ENCODE peak calls at places on chromosome 3, in ten cellular contexts. One of them, this sample, is unnamed. For H3K4me1, the result is how much of the 10 kb centered on the place peaks cover.

GRCh38 chr3:155382396-155383042 is 89.0 kb upstream of the STRIT1 start:
- DNase-seq in thoracic aorta: no peak
- DNase-seq in foreskin keratinocyte: peak
- DNase-seq in breast epithelium: no peak
- DNase-seq in adrenal gland: peak
- DNase-seq in CD4-positive, alpha-beta memory T cell: no peak
- DNase-seq in cardiac muscle cell: peak
- DNase-seq in heart right ventricle: peak
- DNase-seq in K562: peak
- DNase-seq in Caco-2: peak
- DNase-seq in this sample: peak

GRCh38 chr3:151439652-151440125 is 21.2 kb downstream of the IGSF10 start:
- DNase-seq in Caco-2: peak
- DNase-seq in K562: peak
- DNase-seq in foreskin keratinocyte: no peak
- DNase-seq in CD4-positive, alpha-beta memory T cell: peak
- DNase-seq in thoracic aorta: no peak
- DNase-seq in heart right ventricle: peak
- DNase-seq in adrenal gland: peak
- DNase-seq in breast epithelium: no peak
- DNase-seq in cardiac muscle cell: peak
- DNase-seq in this sample: no peak

GRCh38 chr3:46489875-46490274 is 7.9 kb upstream of the RTP3 start:
- DNase-seq in breast epithelium: no peak
- DNase-seq in foreskin keratinocyte: no peak
- DNase-seq in K562: no peak
- DNase-seq in CD4-positive, alpha-beta memory T cell: no peak
- DNase-seq in thoracic aorta: no peak
- DNase-seq in Caco-2: no peak
- DNase-seq in adrenal gland: no peak
- DNase-seq in heart right ventricle: no peak
- DNase-seq in cardiac muscle cell: peak
- DNase-seq in this sample: no peak

GRCh38 chr3:54211097-54211496 is 88.7 kb downstream of the CACNA2D3 start:
- DNase-seq in heart right ventricle: no peak
- DNase-seq in K562: no peak
- DNase-seq in adrenal gland: no peak
- DNase-seq in thoracic aorta: no peak
- DNase-seq in CD4-positive, alpha-beta memory T cell: no peak
- DNase-seq in cardiac muscle cell: no peak
- DNase-seq in foreskin keratinocyte: no peak
- DNase-seq in breast epithelium: no peak
- DNase-seq in Caco-2: no peak
- DNase-seq in this sample: no peak

GRCh38 chr3:10379961-10380360 is 59.0 kb upstream of the SEC13 start:
- DNase-seq in CD4-positive, alpha-beta memory T cell: no peak
- DNase-seq in K562: no peak
- DNase-seq in heart right ventricle: no peak
- DNase-seq in Caco-2: no peak
- DNase-seq in foreskin keratinocyte: no peak
- DNase-seq in adrenal gland: no peak
- DNase-seq in cardiac muscle cell: no peak
- DNase-seq in breast epithelium: no peak
- DNase-seq in thoracic aorta: no peak
- DNase-seq in this sample: no peak

GRCh38 chr3:142447308-142447851 is 457 bp downstream of the XRN1 start:
- DNase-seq in adrenal gland: peak
- DNase-seq in foreskin keratinocyte: peak
- DNase-seq in CD4-positive, alpha-beta memory T cell: peak
- DNase-seq in thoracic aorta: no peak
- DNase-seq in heart right ventricle: peak
- DNase-seq in breast epithelium: no peak
- DNase-seq in K562: no peak
- DNase-seq in Caco-2: peak
- DNase-seq in cardiac muscle cell: peak
- DNase-seq in this sample: no peak

GRCh38 chr3:12769761-12770160 is 10.7 kb upstream of the TMEM40 start:
- DNase-seq in adrenal gland: no peak
- DNase-seq in breast epithelium: no peak
- DNase-seq in Caco-2: no peak
- DNase-seq in heart right ventricle: no peak
- DNase-seq in foreskin keratinocyte: no peak
- DNase-seq in K562: no peak
- DNase-seq in CD4-positive, alpha-beta memory T cell: no peak
- DNase-seq in cardiac muscle cell: no peak
- DNase-seq in thoracic aorta: no peak
- DNase-seq in this sample: no peak

GRCh38 chr3:36763850-36764703 is at the start of gene DCLK3:
- DNase-seq in thoracic aorta: no peak
- DNase-seq in CD4-positive, alpha-beta memory T cell: no peak
- DNase-seq in adrenal gland: no peak
- DNase-seq in breast epithelium: no peak
- DNase-seq in heart right ventricle: no peak
- DNase-seq in K562: no peak
- DNase-seq in Caco-2: no peak
- DNase-seq in cardiac muscle cell: peak
- DNase-seq in foreskin keratinocyte: no peak
- DNase-seq in this sample: no peak

GRCh38 chr3:156477306-156477705 is 77.6 kb downstream of the SSR3 start:
- DNase-seq in Caco-2: no peak
- DNase-seq in K562: no peak
- DNase-seq in thoracic aorta: no peak
- DNase-seq in heart right ventricle: no peak
- DNase-seq in foreskin keratinocyte: no peak
- DNase-seq in adrenal gland: no peak
- DNase-seq in cardiac muscle cell: peak
- DNase-seq in breast epithelium: no peak
- DNase-seq in CD4-positive, alpha-beta memory T cell: no peak
- DNase-seq in this sample: no peak

GRCh38 chr3:23880703-23881339 is 36.0 kb downstream of the NKIRAS1 start:
- DNase-seq in cardiac muscle cell: no peak
- DNase-seq in thoracic aorta: no peak
- DNase-seq in foreskin keratinocyte: no peak
- DNase-seq in CD4-positive, alpha-beta memory T cell: no peak
- DNase-seq in Caco-2: no peak
- DNase-seq in breast epithelium: no peak
- DNase-seq in heart right ventricle: no peak
- DNase-seq in adrenal gland: no peak
- DNase-seq in K562: no peak
- DNase-seq in this sample: no peak

GRCh38 chr3:175349181-175349580 is 490.0 kb downstream of the NAALADL2 start:
- DNase-seq in cardiac muscle cell: no peak
- DNase-seq in K562: no peak
- DNase-seq in CD4-positive, alpha-beta memory T cell: no peak
- DNase-seq in adrenal gland: no peak
- DNase-seq in foreskin keratinocyte: no peak
- DNase-seq in heart right ventricle: no peak
- DNase-seq in thoracic aorta: no peak
- DNase-seq in breast epithelium: no peak
- DNase-seq in Caco-2: no peak
- DNase-seq in this sample: no peak

GRCh38 chr3:64074895-64075679 is 51.8 kb upstream of the PSMD6 start:
- DNase-seq in foreskin keratinocyte: no peak
- DNase-seq in breast epithelium: no peak
- DNase-seq in K562: no peak
- DNase-seq in cardiac muscle cell: no peak
- DNase-seq in thoracic aorta: no peak
- DNase-seq in heart right ventricle: no peak
- DNase-seq in CD4-positive, alpha-beta memory T cell: no peak
- DNase-seq in Caco-2: no peak
- DNase-seq in adrenal gland: no peak
- DNase-seq in this sample: no peak

GRCh38 chr3:49164983-49165720 is 979 bp downstream of the CCDC71 start:
- DNase-seq in Caco-2: no peak
- DNase-seq in adrenal gland: no peak
- DNase-seq in thoracic aorta: no peak
- DNase-seq in cardiac muscle cell: no peak
- DNase-seq in foreskin keratinocyte: no peak
- DNase-seq in K562: peak
- DNase-seq in breast epithelium: no peak
- DNase-seq in CD4-positive, alpha-beta memory T cell: no peak
- DNase-seq in heart right ventricle: no peak
- DNase-seq in this sample: no peak

GRCh38 chr3:106124818-106125217 is 256.0 kb upstream of the CBLB start:
- DNase-seq in thoracic aorta: no peak
- DNase-seq in CD4-positive, alpha-beta memory T cell: no peak
- DNase-seq in adrenal gland: no peak
- DNase-seq in breast epithelium: no peak
- DNase-seq in Caco-2: no peak
- DNase-seq in cardiac muscle cell: no peak
- DNase-seq in foreskin keratinocyte: no peak
- DNase-seq in K562: no peak
- DNase-seq in heart right ventricle: no peak
- DNase-seq in this sample: no peak

GRCh38 chr3:71102111-71103039 is 481.2 kb downstream of the FOXP1 start:
- DNase-seq in Caco-2: no peak
- DNase-seq in adrenal gland: no peak
- DNase-seq in cardiac muscle cell: peak
- DNase-seq in heart right ventricle: no peak
- DNase-seq in foreskin keratinocyte: no peak
- DNase-seq in K562: no peak
- DNase-seq in thoracic aorta: no peak
- DNase-seq in breast epithelium: no peak
- DNase-seq in CD4-positive, alpha-beta memory T cell: no peak
- DNase-seq in this sample: no peak

GRCh38 chr3:71104090-71104489 is 479.4 kb downstream of the FOXP1 start:
- DNase-seq in heart right ventricle: no peak
- DNase-seq in Caco-2: no peak
- DNase-seq in foreskin keratinocyte: no peak
- DNase-seq in adrenal gland: no peak
- DNase-seq in thoracic aorta: no peak
- DNase-seq in cardiac muscle cell: peak
- DNase-seq in breast epithelium: no peak
- DNase-seq in CD4-positive, alpha-beta memory T cell: no peak
- DNase-seq in K562: no peak
- DNase-seq in this sample: no peak

GRCh38 chr3:71101581-71101980 is 481.9 kb downstream of the FOXP1 start:
- DNase-seq in breast epithelium: no peak
- DNase-seq in CD4-positive, alpha-beta memory T cell: no peak
- DNase-seq in thoracic aorta: no peak
- DNase-seq in heart right ventricle: no peak
- DNase-seq in adrenal gland: no peak
- DNase-seq in foreskin keratinocyte: no peak
- DNase-seq in Caco-2: no peak
- DNase-seq in K562: no peak
- DNase-seq in cardiac muscle cell: no peak
- DNase-seq in this sample: no peak

GRCh38 chr3:71104586-71104985 is 478.9 kb downstream of the FOXP1 start:
- DNase-seq in foreskin keratinocyte: no peak
- DNase-seq in adrenal gland: no peak
- DNase-seq in CD4-positive, alpha-beta memory T cell: no peak
- DNase-seq in K562: no peak
- DNase-seq in breast epithelium: no peak
- DNase-seq in Caco-2: no peak
- DNase-seq in cardiac muscle cell: no peak
- DNase-seq in heart right ventricle: no peak
- DNase-seq in thoracic aorta: no peak
- DNase-seq in this sample: no peak

GRCh38 chr3:71103430-71103881 is 480.1 kb downstream of the FOXP1 start:
- DNase-seq in breast epithelium: no peak
- DNase-seq in CD4-positive, alpha-beta memory T cell: no peak
- DNase-seq in K562: no peak
- DNase-seq in cardiac muscle cell: peak
- DNase-seq in foreskin keratinocyte: no peak
- DNase-seq in heart right ventricle: peak
- DNase-seq in thoracic aorta: no peak
- DNase-seq in adrenal gland: peak
- DNase-seq in Caco-2: no peak
- DNase-seq in this sample: peak
- H3K4me1 ChIP-seq in breast epithelium: under half
- H3K4me1 ChIP-seq in CD4-positive, alpha-beta memory T cell: half or more
- H3K4me1 ChIP-seq in K562: under half
- H3K4me1 ChIP-seq in cardiac muscle cell: under half
- H3K4me1 ChIP-seq in foreskin keratinocyte: under half
- H3K4me1 ChIP-seq in heart right ventricle: under half
- H3K4me1 ChIP-seq in thoracic aorta: half or more
- H3K4me1 ChIP-seq in adrenal gland: under half
- H3K4me1 ChIP-seq in Caco-2: under half
- H3K4me1 ChIP-seq in this sample: half or more

DNA sequence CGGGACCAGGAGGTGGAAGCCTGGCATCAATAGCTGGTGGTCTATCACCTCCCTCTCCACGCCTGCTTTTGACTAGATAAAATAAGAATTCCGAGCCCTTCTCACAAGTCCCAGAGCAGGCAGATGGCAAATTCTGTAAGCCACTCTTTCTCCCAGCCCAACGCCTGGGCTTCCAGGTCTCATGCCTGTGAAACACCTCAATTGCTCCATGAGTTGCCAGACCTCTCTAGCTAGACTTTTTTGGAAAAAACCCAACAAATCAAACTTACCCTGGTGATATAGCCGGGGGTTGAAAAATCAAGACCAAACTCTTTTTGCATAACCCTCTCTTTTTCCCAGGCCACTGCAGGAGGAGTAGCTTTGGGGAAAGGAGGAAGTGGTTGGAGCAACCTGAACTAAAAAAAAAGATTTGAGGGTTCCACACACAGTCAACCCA is 7.0 kb downstream of the BHLHE40 start:
- DNase-seq in breast epithelium: no peak
- DNase-seq in K562: no peak
- DNase-seq in foreskin keratinocyte: peak
- DNase-seq in Caco-2: no peak
- DNase-seq in heart right ventricle: no peak
- DNase-seq in cardiac muscle cell: peak
- DNase-seq in CD4-positive, alpha-beta memory T cell: no peak
- DNase-seq in adrenal gland: no peak
- DNase-seq in thoracic aorta: no peak
- DNase-seq in this sample: no peak
- H3K4me1 ChIP-seq in breast epithelium: under half
- H3K4me1 ChIP-seq in K562: half or more
- H3K4me1 ChIP-seq in foreskin keratinocyte: under half
- H3K4me1 ChIP-seq in Caco-2: under half
- H3K4me1 ChIP-seq in heart right ventricle: under half
- H3K4me1 ChIP-seq in cardiac muscle cell: under half
- H3K4me1 ChIP-seq in CD4-positive, alpha-beta memory T cell: half or more
- H3K4me1 ChIP-seq in adrenal gland: under half
- H3K4me1 ChIP-seq in thoracic aorta: half or more
- H3K4me1 ChIP-seq in this sample: half or more

DNA sequence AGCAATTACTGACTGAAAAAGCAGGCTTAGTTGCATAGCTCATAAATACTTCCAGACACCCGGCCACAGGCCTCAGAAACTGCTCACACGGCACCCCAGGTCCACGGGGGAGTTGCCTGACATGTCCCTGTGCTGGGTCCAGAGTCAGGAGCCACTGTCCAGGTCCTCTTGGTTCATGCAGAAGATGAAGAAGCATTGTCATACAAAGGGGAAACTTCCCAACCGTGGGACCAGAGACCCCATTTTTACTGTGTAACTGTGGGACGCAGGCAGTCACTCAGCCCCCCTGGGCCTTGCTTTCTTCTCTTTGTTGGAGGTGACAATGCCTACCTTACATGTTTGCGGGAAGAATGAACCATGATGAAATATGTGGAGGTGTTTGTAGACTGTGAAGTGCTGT is 27.7 kb downstream of the FGD5 start:
- DNase-seq in foreskin keratinocyte: no peak
- DNase-seq in adrenal gland: no peak
- DNase-seq in K562: no peak
- DNase-seq in Caco-2: no peak
- DNase-seq in CD4-positive, alpha-beta memory T cell: no peak
- DNase-seq in thoracic aorta: no peak
- DNase-seq in cardiac muscle cell: no peak
- DNase-seq in breast epithelium: no peak
- DNase-seq in heart right ventricle: no peak
- DNase-seq in this sample: no peak
- H3K4me1 ChIP-seq in foreskin keratinocyte: under half
- H3K4me1 ChIP-seq in adrenal gland: under half
- H3K4me1 ChIP-seq in K562: under half
- H3K4me1 ChIP-seq in Caco-2: under half
- H3K4me1 ChIP-seq in CD4-positive, alpha-beta memory T cell: under half
- H3K4me1 ChIP-seq in thoracic aorta: under half
- H3K4me1 ChIP-seq in cardiac muscle cell: under half
- H3K4me1 ChIP-seq in breast epithelium: under half
- H3K4me1 ChIP-seq in heart right ventricle: under half
- H3K4me1 ChIP-seq in this sample: under half

GRCh38 chr3:197297020-197297419 is 1.4 kb downstream of the DLG1 start:
- DNase-seq in K562: no peak
- DNase-seq in Caco-2: no peak
- DNase-seq in CD4-positive, alpha-beta memory T cell: peak
- DNase-seq in foreskin keratinocyte: no peak
- DNase-seq in heart right ventricle: no peak
- DNase-seq in thoracic aorta: no peak
- DNase-seq in breast epithelium: no peak
- DNase-seq in adrenal gland: no peak
- DNase-seq in cardiac muscle cell: no peak
- DNase-seq in this sample: no peak
- H3K4me1 ChIP-seq in K562: under half
- H3K4me1 ChIP-seq in Caco-2: under half
- H3K4me1 ChIP-seq in CD4-positive, alpha-beta memory T cell: under half
- H3K4me1 ChIP-seq in foreskin keratinocyte: under half
- H3K4me1 ChIP-seq in heart right ventricle: under half
- H3K4me1 ChIP-seq in thoracic aorta: under half
- H3K4me1 ChIP-seq in breast epithelium: under half
- H3K4me1 ChIP-seq in adrenal gland: under half
- H3K4me1 ChIP-seq in cardiac muscle cell: under half
- H3K4me1 ChIP-seq in this sample: under half

This sample was measured in tibial nerve.